ENCODE peak calls at places on chromosome 18, in four cellular contexts. G is astrocyte of the spinal cord, A is kidney epithelial cell, P is IMR-90. T is an unnamed sample.

GRCh38 chr18:77486985-77487384 is 237.3 kb downstream of the GALR1 start:
- DNase-seq in G (no peak), A (no peak), P (no peak), T (no peak)

GRCh38 chr18:35497006-35497333 is 790 bp downstream of the INO80C start:
- DNase-seq in G (peak; percentile 66), A (no peak), P (peak; percentile 51), T (peak; percentile 28)

GRCh38 chr18:70377317-70377799 is 88.5 kb downstream of the SOCS6 start:
- DNase-seq in G (no peak), A (no peak), P (no peak), T (peak; percentile 38)

GRCh38 chr18:78573773-78574172 is 405.8 kb upstream of the SALL3 start:
- DNase-seq in G (no peak), A (no peak), P (no peak), T (no peak)

GRCh38 chr18:70371085-70371735 is 82.4 kb downstream of the SOCS6 start:
- DNase-seq in G (no peak), A (no peak), P (no peak), T (no peak)

GRCh38 chr18:33567705-33568104 is 10.3 kb upstream of the ASXL3 start:
- DNase-seq in G (no peak), A (no peak), P (no peak), T (no peak)

GRCh38 chr18:32488078-32488477 is 17.4 kb upstream of the GAREM1 start:
- DNase-seq in G (no peak), A (no peak), P (no peak), T (no peak)

GRCh38 chr18:70623106-70623505 is 334.3 kb downstream of the SOCS6 start:
- DNase-seq in G (no peak), A (no peak), P (no peak), T (no peak)

GRCh38 chr18:49089049-49089448 is 138.3 kb upstream of the SMAD7 start:
- DNase-seq in G (no peak), A (no peak), P (no peak), T (no peak)

GRCh38 chr18:20960735-20961134 is 150.9 kb downstream of the ROCK1 start:
- DNase-seq in G (no peak), A (no peak), P (no peak), T (no peak)

GRCh38 chr18:13256444-13257305 is 38.1 kb downstream of the LDLRAD4 start:
- DNase-seq in G (no peak), A (no peak), P (no peak), T (no peak)

GRCh38 chr18:56083097-56083865 is 495.3 kb upstream of the TCF4 start:
- DNase-seq in G (peak; percentile 64), A (no peak), P (peak; percentile 92), T (no peak)

GRCh38 chr18:63936156-63936931 is 12.8 kb upstream of the HMSD start:
- DNase-seq in G (peak; percentile 46), A (peak; percentile 21), P (peak; percentile 45), T (peak; percentile 90)

GRCh38 chr18:57359433-57359832 is 7.1 kb downstream of the ST8SIA3 start:
- DNase-seq in G (no peak), A (no peak), P (no peak), T (no peak)

GRCh38 chr18:57352761-57353136 is 392 bp downstream of the ST8SIA3 start:
- DNase-seq in G (no peak), A (no peak), P (no peak), T (no peak)

GRCh38 chr18:57353137-57353939 is 981 bp downstream of the ST8SIA3 start:
- DNase-seq in G (no peak), A (no peak), P (no peak), T (peak; percentile 2)

GRCh38 chr18:57352271-57352701 is at the start of gene ST8SIA3:
- DNase-seq in G (no peak), A (no peak), P (no peak), T (peak; percentile 1)

GRCh38 chr18:57353940-57354461 is 1.6 kb downstream of the ST8SIA3 start:
- DNase-seq in G (peak; percentile 22), A (peak; percentile 1), P (peak; percentile 17), T (peak; percentile 70)
- H3K4me3 ChIP-seq in G (no peak overlapping the region), A (no peak overlapping the region), P (no peak overlapping the region), T (no peak overlapping the region)

DNA sequence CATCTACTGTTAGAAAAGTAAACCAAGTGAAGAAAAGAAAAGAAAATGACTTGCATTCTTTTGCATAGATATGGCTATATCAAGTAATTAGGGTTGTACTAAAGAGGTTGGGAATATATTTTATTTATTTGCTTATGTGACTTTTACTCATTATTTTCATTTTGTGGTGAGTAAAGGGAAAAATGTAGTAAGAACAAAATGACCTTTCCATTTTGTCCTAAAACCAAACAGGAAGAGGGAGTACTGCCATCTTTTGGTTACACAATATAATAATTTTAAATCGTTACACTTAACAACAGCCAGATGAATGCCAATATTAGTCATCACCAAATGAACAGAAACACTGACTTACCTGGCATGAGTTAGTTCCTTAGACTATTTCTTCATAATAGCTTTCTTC is 47.3 kb upstream of the NDUFV2 start:
- DNase-seq in G (peak; percentile 86), A (peak; percentile 55), P (peak; percentile 86), T (peak; percentile 70)
- TF ChIP-seq CTCF in G (peak; percentile 34), A (no peak), P (peak; percentile 58), T (peak; percentile 3)

DNA sequence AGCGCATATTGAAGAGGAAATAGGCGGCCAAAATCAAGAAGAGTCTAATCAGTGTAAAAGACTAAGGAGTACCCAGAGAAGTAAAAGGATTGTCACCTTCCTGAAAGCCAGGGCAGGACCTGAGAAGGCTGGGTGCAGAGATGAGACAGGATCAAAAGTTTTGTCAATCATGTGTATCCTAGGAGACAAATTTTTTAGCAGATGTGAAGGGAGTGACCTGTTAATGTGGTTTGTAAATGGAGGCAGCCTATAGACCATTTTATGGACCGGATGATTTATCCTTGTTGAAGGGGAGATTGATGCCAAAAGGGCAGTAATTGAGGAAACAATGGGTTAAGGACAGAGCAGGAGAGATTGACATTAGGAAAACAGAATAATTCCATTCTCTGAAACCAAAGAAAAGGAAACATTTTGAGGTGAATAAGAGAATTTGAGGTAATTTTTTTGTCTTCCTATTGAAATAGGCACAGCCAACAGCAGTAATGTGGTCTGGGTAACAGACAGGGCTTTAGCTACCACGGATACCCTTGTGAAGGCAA is 856 bp downstream of the NDC80 start:
- DNase-seq in G (no peak), A (no peak), P (no peak), T (no peak)
- H3K4me3 ChIP-seq in G (peak overlapping the region; percentile 85), A (peak overlapping the region; percentile 74), P (peak overlapping the region; percentile 66), T (peak overlapping the region; percentile 84)

GRCh38 chr18:44783371-44783770 is 102.7 kb downstream of the SETBP1 start:
- DNase-seq in G (no peak), A (no peak), P (no peak), T (no peak)

GRCh38 chr18:44786257-44786656 is 105.6 kb downstream of the SETBP1 start:
- DNase-seq in G (no peak), A (no peak), P (no peak), T (no peak)

GRCh38 chr18:44779893-44780292 is 99.2 kb downstream of the SETBP1 start:
- DNase-seq in G (no peak), A (no peak), P (no peak), T (no peak)

GRCh38 chr18:44781890-44782289 is 101.2 kb downstream of the SETBP1 start:
- DNase-seq in G (peak; percentile 80), A (no peak), P (peak; percentile 28), T (peak; percentile 74)

DNA sequence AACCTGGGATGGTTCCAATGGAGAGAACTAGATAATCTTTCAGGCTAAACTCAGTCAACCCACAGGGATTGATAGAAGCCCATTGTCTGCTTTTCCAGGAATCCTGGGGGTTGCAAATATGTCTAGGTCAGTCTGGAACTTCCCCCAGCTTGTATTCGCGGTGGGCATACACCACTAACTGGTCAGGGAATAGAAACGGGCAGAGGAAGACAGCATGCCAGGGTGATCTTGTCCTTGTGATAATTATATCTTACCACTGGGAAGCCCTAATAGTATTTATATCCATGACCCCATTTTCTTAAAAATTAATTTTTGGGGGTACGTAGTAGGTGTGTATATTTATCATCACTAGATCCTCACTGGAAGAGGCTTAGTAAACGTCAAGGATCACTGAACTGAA is 101.9 kb downstream of the SETBP1 start:
- DNase-seq in G (no peak), A (no peak), P (no peak), T (no peak)
- TF ChIP-seq CTCF in G (no peak), A (no peak), P (no peak), T (no peak)

DNA sequence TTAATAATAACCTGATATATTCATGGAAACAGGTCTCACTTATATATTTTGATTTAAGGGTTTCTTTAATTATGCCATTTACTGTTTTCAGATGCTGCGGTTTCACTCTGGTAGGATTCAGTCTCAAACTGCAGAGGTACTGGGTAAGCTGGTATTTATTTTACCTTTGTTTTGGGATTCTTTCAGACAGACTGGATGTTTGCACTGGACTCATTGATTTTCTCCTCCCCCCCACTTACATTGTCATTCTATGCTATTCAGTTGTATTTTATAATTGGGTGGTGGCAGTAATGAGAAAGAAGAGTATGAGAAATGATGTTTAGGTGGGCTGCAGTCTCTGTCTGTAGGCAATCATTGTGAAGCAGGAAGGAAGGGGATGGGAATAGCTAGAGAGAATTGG is 155.6 kb downstream of the AQP4 start:
- DNase-seq in G (no peak), A (no peak), P (no peak), T (no peak)
- H3K4me3 ChIP-seq in G (no peak overlapping the region), A (no peak overlapping the region), P (no peak overlapping the region), T (no peak overlapping the region)

DNA sequence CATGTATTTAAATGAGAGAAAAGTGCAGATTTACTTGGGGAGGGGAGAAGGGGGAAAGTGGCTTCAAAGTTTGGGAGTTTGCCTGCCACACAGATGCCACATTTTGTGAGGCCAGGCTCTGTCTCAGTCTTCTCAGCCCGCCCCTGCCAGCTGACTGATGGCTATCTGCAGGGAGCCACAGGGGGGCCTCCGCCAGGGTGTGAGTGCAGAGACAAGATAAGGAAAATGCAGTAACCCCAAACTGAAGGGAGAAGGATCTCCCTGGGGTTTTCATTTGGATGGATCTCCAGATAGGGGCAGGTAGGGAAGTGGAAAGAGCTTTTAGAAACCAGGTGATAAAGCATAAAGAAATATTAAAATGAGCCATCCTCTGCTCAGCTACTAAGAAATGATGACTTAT is 128.8 kb downstream of the ZNF521 start:
- DNase-seq in G (no peak), A (no peak), P (no peak), T (no peak)
- TF ChIP-seq CTCF in G (no peak), A (no peak), P (no peak), T (no peak)